ENCODE peak calls at places on chromosomes 12 and 14, in nine cellular contexts. A is fibroblast of pulmonary artery, W is pancreas, R is astrocyte of the spinal cord, N is astrocyte, J is bronchial epithelial cell, X is tibial nerve, K is DND-41, C is psoas muscle. Z is an unnamed sample.

GRCh38 chr12:46562625-46563228 is 190.2 kb upstream of the SLC38A2 start:
- DNase-seq in A (peak; percentile 98), W (no peak), R (peak; percentile 86), N (peak; percentile 95), J (peak; percentile 97), X (no peak), K (no peak), C (no peak), Z (peak; percentile 95)

GRCh38 chr12:56658921-56659320 is 13.1 kb upstream of the ATP5F1B start:
- DNase-seq in A (no peak), W (no peak), R (no peak), N (no peak), J (no peak), X (no peak), K (no peak), C (no peak), Z (no peak)

GRCh38 chr12:56151672-56152131 is 685 bp upstream of the MYL6B start:
- DNase-seq in A (no peak), W (peak; percentile 66), R (no peak), N (no peak), J (peak; percentile 47), X (peak; percentile 25), K (peak; percentile 68), C (peak; percentile 53), Z (no peak)

GRCh38 chr12:124321040-124321481 is 26.2 kb downstream of the RFLNA start:
- DNase-seq in A (peak; percentile 50), W (peak; percentile 74), R (peak; percentile 45), N (peak; percentile 18), J (peak; percentile 26), X (peak; percentile 76), K (peak; percentile 75), C (peak; percentile 63), Z (peak; percentile 51)

GRCh38 chr12:123289911-123290310 is 18.3 kb upstream of the CDK2AP1 start:
- DNase-seq in A (no peak), W (no peak), R (no peak), N (no peak), J (no peak), X (no peak), K (no peak), C (no peak), Z (no peak)

GRCh38 chr12:18658179-18658578 is 79.6 kb downstream of the PLCZ1 start:
- DNase-seq in A (no peak), W (no peak), R (no peak), N (no peak), J (no peak), X (no peak), K (no peak), C (no peak), Z (no peak)

GRCh38 chr14:103259801-103260628 is 74.0 kb upstream of the EIF5 start:
- DNase-seq in A (no peak), W (no peak), R (no peak), N (no peak), J (no peak), X (no peak), K (no peak), C (no peak), Z (no peak)

GRCh38 chr12:1273051-1273450 is 282.0 kb downstream of the ERC1 start:
- DNase-seq in A (no peak), W (no peak), R (no peak), N (no peak), J (no peak), X (no peak), K (no peak), C (no peak), Z (no peak)

GRCh38 chr12:66964629-66965028 is 285.8 kb upstream of the GRIP1 start:
- DNase-seq in A (peak; percentile 6), W (no peak), R (peak; percentile 78), N (peak; percentile 85), J (no peak), X (no peak), K (peak; percentile 76), C (no peak), Z (no peak)

GRCh38 chr12:101490286-101490920 is 15.3 kb downstream of the SPIC start:
- DNase-seq in A (peak; percentile 2), W (no peak), R (no peak), N (no peak), J (peak; percentile 27), X (no peak), K (no peak), C (no peak), Z (no peak)

GRCh38 chr12:47190271-47190750 is 110.6 kb upstream of the AMIGO2 start:
- DNase-seq in A (peak; percentile 68), W (no peak), R (peak; percentile 50), N (peak; percentile 78), J (peak; percentile 87), X (no peak), K (no peak), C (no peak), Z (peak; percentile 53)

GRCh38 chr14:100866666-100867630 is 36.6 kb downstream of the RTL1 start:
- DNase-seq in A (no peak), W (no peak), R (no peak), N (no peak), J (no peak), X (no peak), K (no peak), C (no peak), Z (no peak)

GRCh38 chr12:30953946-30954766 is 27.6 kb downstream of the TSPAN11 start:
- DNase-seq in A (no peak), W (no peak), R (no peak), N (no peak), J (no peak), X (no peak), K (no peak), C (no peak), Z (no peak)

GRCh38 chr14:36604757-36605505 is 22.5 kb upstream of the NKX2-8 start:
- DNase-seq in A (peak; percentile 80), W (no peak), R (peak; percentile 70), N (peak; percentile 36), J (peak; percentile 69), X (peak; percentile 51), K (peak; percentile 61), C (no peak), Z (peak; percentile 79)

GRCh38 chr12:57750561-57751431 is 1.3 kb downstream of the CDK4 start:
- DNase-seq in A (no peak), W (no peak), R (no peak), N (no peak), J (no peak), X (no peak), K (no peak), C (no peak), Z (no peak)

DNA sequence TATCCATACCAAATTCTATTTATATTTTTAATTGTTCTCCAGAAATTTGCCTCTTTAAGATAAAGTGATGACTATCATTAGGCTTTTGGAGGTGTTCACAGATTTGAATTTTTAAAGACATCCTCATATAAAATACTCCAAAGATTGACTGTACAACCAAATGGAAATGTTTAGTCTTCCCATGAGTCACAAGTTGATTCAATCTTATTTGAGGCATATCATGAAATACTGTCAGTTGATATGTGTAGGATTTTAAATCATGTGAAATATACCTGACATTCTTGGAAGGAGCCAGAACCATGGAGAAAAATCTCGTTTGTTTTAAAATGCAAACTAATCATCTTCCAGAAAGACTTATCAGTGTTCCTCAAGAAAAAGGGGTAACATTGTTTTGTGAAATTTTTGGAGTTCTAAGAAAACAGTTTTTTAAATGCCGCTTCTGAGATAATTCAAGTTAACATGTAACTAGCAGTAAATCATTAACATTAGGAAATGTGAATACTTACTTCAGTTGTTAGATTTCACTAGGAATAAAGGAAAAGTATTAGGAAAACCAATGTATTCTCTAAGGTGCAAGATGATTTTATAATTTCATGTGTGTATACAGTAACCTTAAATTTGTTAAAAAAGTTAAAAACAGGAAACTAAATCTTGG is 36.6 kb downstream of the PAPOLA start:
- DNase-seq in A (no peak), W (no peak), R (no peak), N (no peak), J (peak; percentile 20), X (no peak), K (no peak), C (no peak), Z (no peak)
- TF ChIP-seq CTCF in A (no peak), W (no peak), R (no peak), N (no peak), J (no peak), X (no peak), K (no peak), C (no peak), Z (no peak)

GRCh38 chr12:89453121-89453520 is 71.5 kb downstream of the GALNT4 start:
- DNase-seq in A (no peak), W (no peak), R (no peak), N (no peak), J (no peak), X (no peak), K (no peak), C (no peak), Z (no peak)
- H3K4me3 ChIP-seq in A (no peak overlapping the region), W (no peak overlapping the region), R (no peak overlapping the region), N (no peak overlapping the region), J (no peak overlapping the region), X (no peak overlapping the region), K (no peak overlapping the region), C (no peak overlapping the region), Z (no peak overlapping the region)

DNA sequence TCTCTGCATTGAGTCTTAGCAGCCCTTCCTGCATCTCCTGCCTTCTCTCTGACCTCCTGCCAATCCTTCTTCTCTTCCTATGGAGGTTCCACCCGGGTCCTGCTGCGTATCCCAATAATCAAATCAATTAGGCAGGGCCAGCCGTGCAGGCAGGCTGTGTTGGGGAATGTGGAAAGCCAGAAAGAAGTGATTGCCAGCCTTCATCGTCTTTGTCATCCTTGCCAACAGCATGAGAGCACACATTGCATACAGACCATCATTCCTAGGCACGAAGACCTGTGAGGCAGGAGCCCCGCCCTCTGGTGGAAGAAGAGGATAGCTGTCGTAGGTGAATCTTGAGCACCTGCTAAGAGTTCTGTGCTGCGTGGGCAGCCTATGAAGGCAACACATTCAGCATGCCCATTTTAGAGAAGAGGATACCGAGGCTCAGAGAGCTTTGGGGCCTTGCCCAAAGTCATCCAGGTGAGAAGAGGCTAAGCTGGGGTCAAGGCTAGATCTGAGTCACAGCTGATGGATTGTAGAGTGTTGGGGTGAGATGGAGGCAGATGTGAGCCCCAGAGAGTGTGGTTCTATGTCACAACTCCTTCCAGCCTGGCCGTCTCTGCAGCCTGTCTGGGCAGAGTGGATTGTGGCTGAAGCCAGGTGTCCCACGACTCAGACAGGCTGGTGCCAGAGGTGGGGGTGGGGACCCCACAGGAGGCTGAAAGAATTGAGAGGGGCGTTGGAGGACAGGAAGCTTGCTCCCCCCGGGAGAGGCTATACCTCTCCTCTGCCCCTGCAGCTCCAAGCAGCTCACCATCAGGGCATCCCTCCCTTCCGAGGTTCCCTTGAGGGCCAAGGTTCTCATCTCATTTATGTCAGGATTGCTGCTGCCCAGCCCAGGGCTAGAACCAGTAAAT is 12.7 kb downstream of the C14orf132 start:
- DNase-seq in A (no peak), W (no peak), R (no peak), N (no peak), J (peak; percentile 13), X (no peak), K (peak; percentile 6), C (no peak), Z (no peak)
- TF ChIP-seq CTCF in A (no peak), W (no peak), R (peak; percentile 22), N (peak; percentile 15), J (peak; percentile 47), X (no peak), K (peak; percentile 26), C (no peak), Z (no peak)

GRCh38 chr14:69043007-69043444 is 63.9 kb upstream of the ACTN1 start:
- DNase-seq in A (peak; percentile 34), W (peak; percentile 58), R (no peak), N (no peak), J (no peak), X (no peak), K (no peak), C (peak; percentile 44), Z (no peak)
- H3K4me3 ChIP-seq in A (no peak overlapping the region), W (no peak overlapping the region), R (no peak overlapping the region), N (no peak overlapping the region), J (no peak overlapping the region), X (no peak overlapping the region), K (no peak overlapping the region), C (no peak overlapping the region), Z (no peak overlapping the region)

Z was measured in fibroblast of the aortic adventitia.